ENCODE peak calls at places on chromosomes 5 and 9, in seven cellular contexts. One of them, this sample, is unnamed.

GRCh38 chr9:134275379-134275778 is 50.9 kb upstream of the RXRA start:
- DNase-seq in H1: peak
- DNase-seq in mesendoderm: peak
- DNase-seq in mesenchymal stem cell: no peak
- DNase-seq in neuronal stem cell: no peak
- DNase-seq in H9: peak
- DNase-seq in IMR-90: no peak
- DNase-seq in this sample: no peak

GRCh38 chr5:150492621-150493020 is 15.3 kb upstream of the NDST1 start:
- DNase-seq in H9: no peak
- DNase-seq in mesenchymal stem cell: peak
- DNase-seq in IMR-90: peak
- DNase-seq in H1: no peak
- DNase-seq in neuronal stem cell: no peak
- DNase-seq in mesendoderm: no peak
- DNase-seq in this sample: peak

GRCh38 chr5:96733771-96734498 is 71.8 kb downstream of the CAST start:
- DNase-seq in neuronal stem cell: no peak
- DNase-seq in H9: peak
- DNase-seq in IMR-90: peak
- DNase-seq in mesenchymal stem cell: no peak
- DNase-seq in H1: no peak
- DNase-seq in mesendoderm: peak
- DNase-seq in this sample: peak

GRCh38 chr5:135426102-135427082 is 20.8 kb downstream of the DCANP1 start:
- DNase-seq in mesenchymal stem cell: peak
- DNase-seq in IMR-90: peak
- DNase-seq in neuronal stem cell: peak
- DNase-seq in H9: no peak
- DNase-seq in mesendoderm: peak
- DNase-seq in H1: no peak
- DNase-seq in this sample: peak

GRCh38 chr5:131274341-131275063 is 10.6 kb downstream of the CDC42SE2 start:
- DNase-seq in mesendoderm: no peak
- DNase-seq in mesenchymal stem cell: no peak
- DNase-seq in IMR-90: no peak
- DNase-seq in neuronal stem cell: no peak
- DNase-seq in H9: no peak
- DNase-seq in H1: no peak
- DNase-seq in this sample: no peak

GRCh38 chr9:93471135-93471534 is 17.8 kb upstream of the FAM120AOS start:
- DNase-seq in mesenchymal stem cell: no peak
- DNase-seq in mesendoderm: no peak
- DNase-seq in neuronal stem cell: no peak
- DNase-seq in IMR-90: no peak
- DNase-seq in H1: no peak
- DNase-seq in H9: no peak
- DNase-seq in this sample: no peak

GRCh38 chr9:28539432-28539831 is 966.2 kb upstream of the C9orf72 start:
- DNase-seq in neuronal stem cell: no peak
- DNase-seq in mesenchymal stem cell: no peak
- DNase-seq in mesendoderm: no peak
- DNase-seq in H1: no peak
- DNase-seq in IMR-90: no peak
- DNase-seq in H9: no peak
- DNase-seq in this sample: no peak

GRCh38 chr5:170694911-170695310 is 88.6 kb upstream of the GABRP start:
- DNase-seq in H9: no peak
- DNase-seq in mesendoderm: peak
- DNase-seq in neuronal stem cell: no peak
- DNase-seq in IMR-90: no peak
- DNase-seq in H1: no peak
- DNase-seq in mesenchymal stem cell: no peak
- DNase-seq in this sample: no peak

GRCh38 chr9:130938652-130939404 is at the start of gene FIBCD1:
- DNase-seq in mesendoderm: peak
- DNase-seq in IMR-90: peak
- DNase-seq in mesenchymal stem cell: peak
- DNase-seq in H1: no peak
- DNase-seq in neuronal stem cell: no peak
- DNase-seq in H9: peak
- DNase-seq in this sample: no peak

GRCh38 chr9:134536101-134536900 is 105.3 kb upstream of the COL5A1 start:
- DNase-seq in mesendoderm: no peak
- DNase-seq in IMR-90: peak
- DNase-seq in H9: no peak
- DNase-seq in H1: no peak
- DNase-seq in neuronal stem cell: no peak
- DNase-seq in mesenchymal stem cell: peak
- DNase-seq in this sample: peak

GRCh38 chr9:19640023-19640422 is 148.8 kb downstream of the SLC24A2 start:
- DNase-seq in neuronal stem cell: no peak
- DNase-seq in IMR-90: no peak
- DNase-seq in mesenchymal stem cell: no peak
- DNase-seq in H9: no peak
- DNase-seq in mesendoderm: no peak
- DNase-seq in H1: no peak
- DNase-seq in this sample: no peak

GRCh38 chr9:32577316-32577715 is 4.4 kb upstream of the NDUFB6 start:
- DNase-seq in IMR-90: no peak
- DNase-seq in mesenchymal stem cell: no peak
- DNase-seq in H9: no peak
- DNase-seq in neuronal stem cell: no peak
- DNase-seq in mesendoderm: no peak
- DNase-seq in H1: no peak
- DNase-seq in this sample: no peak

GRCh38 chr9:128733256-128733655 is 9.3 kb upstream of the ZDHHC12 start:
- DNase-seq in IMR-90: peak
- DNase-seq in H9: peak
- DNase-seq in mesendoderm: peak
- DNase-seq in H1: peak
- DNase-seq in neuronal stem cell: peak
- DNase-seq in mesenchymal stem cell: peak
- DNase-seq in this sample: peak

GRCh38 chr9:36832232-36832795 is 201.8 kb downstream of the PAX5 start:
- DNase-seq in neuronal stem cell: no peak
- DNase-seq in mesendoderm: no peak
- DNase-seq in H9: no peak
- DNase-seq in IMR-90: no peak
- DNase-seq in mesenchymal stem cell: no peak
- DNase-seq in H1: no peak
- DNase-seq in this sample: no peak

GRCh38 chr5:127386557-127386956 is 96.0 kb downstream of the MEGF10 start:
- DNase-seq in IMR-90: peak
- DNase-seq in mesendoderm: no peak
- DNase-seq in mesenchymal stem cell: peak
- DNase-seq in H1: no peak
- DNase-seq in neuronal stem cell: no peak
- DNase-seq in H9: no peak
- DNase-seq in this sample: no peak

GRCh38 chr9:19286634-19287188 is 56.2 kb downstream of the DENND4C start:
- DNase-seq in neuronal stem cell: no peak
- DNase-seq in IMR-90: peak
- DNase-seq in H9: no peak
- DNase-seq in mesenchymal stem cell: no peak
- DNase-seq in mesendoderm: no peak
- DNase-seq in H1: no peak
- DNase-seq in this sample: no peak

GRCh38 chr5:153891394-153891793 is 147.3 kb downstream of the FAM114A2 start:
- DNase-seq in H9: no peak
- DNase-seq in mesendoderm: no peak
- DNase-seq in IMR-90: no peak
- DNase-seq in H1: no peak
- DNase-seq in neuronal stem cell: no peak
- DNase-seq in mesenchymal stem cell: no peak
- DNase-seq in this sample: no peak

GRCh38 chr9:71524446-71524845 is 243.9 kb downstream of the CEMIP2 start:
- DNase-seq in mesendoderm: no peak
- DNase-seq in H1: no peak
- DNase-seq in mesenchymal stem cell: no peak
- DNase-seq in neuronal stem cell: no peak
- DNase-seq in H9: no peak
- DNase-seq in IMR-90: no peak
- DNase-seq in this sample: no peak

GRCh38 chr5:126122942-126123341 is 300.3 kb upstream of the GRAMD2B start:
- DNase-seq in mesendoderm: peak
- DNase-seq in H1: no peak
- DNase-seq in IMR-90: no peak
- DNase-seq in neuronal stem cell: no peak
- DNase-seq in mesenchymal stem cell: peak
- DNase-seq in H9: peak
- DNase-seq in this sample: no peak

GRCh38 chr5:1391691-1392090 is 46.8 kb upstream of the CLPTM1L start:
- DNase-seq in H9: no peak
- DNase-seq in neuronal stem cell: no peak
- DNase-seq in H1: no peak
- DNase-seq in IMR-90: no peak
- DNase-seq in mesendoderm: no peak
- DNase-seq in mesenchymal stem cell: no peak
- DNase-seq in this sample: no peak

GRCh38 chr9:130017035-130017909 is 25.7 kb downstream of the FNBP1 start:
- DNase-seq in H1: no peak
- DNase-seq in IMR-90: peak
- DNase-seq in neuronal stem cell: no peak
- DNase-seq in mesendoderm: no peak
- DNase-seq in H9: no peak
- DNase-seq in mesenchymal stem cell: no peak
- DNase-seq in this sample: no peak

GRCh38 chr5:73170522-73170921 is 2.5 kb upstream of the TMEM174 start:
- DNase-seq in H1: peak
- DNase-seq in mesenchymal stem cell: peak
- DNase-seq in mesendoderm: peak
- DNase-seq in IMR-90: peak
- DNase-seq in H9: peak
- DNase-seq in neuronal stem cell: peak
- DNase-seq in this sample: peak
- H2BK120ac ChIP-seq in H1: no peak
- H2BK120ac ChIP-seq in mesenchymal stem cell: no peak
- H2BK120ac ChIP-seq in mesendoderm: no peak
- H2BK120ac ChIP-seq in IMR-90: no peak
- H2BK120ac ChIP-seq in H9: no peak
- H2BK120ac ChIP-seq in neuronal stem cell: no peak
- H2BK120ac ChIP-seq in this sample: no peak

GRCh38 chr5:32155211-32155610 is 18.9 kb downstream of the GOLPH3 start:
- DNase-seq in IMR-90: no peak
- DNase-seq in H1: no peak
- DNase-seq in H9: no peak
- DNase-seq in neuronal stem cell: no peak
- DNase-seq in mesendoderm: no peak
- DNase-seq in mesenchymal stem cell: no peak
- DNase-seq in this sample: no peak

GRCh38 chr5:32157078-32157477 is 17.0 kb downstream of the GOLPH3 start:
- DNase-seq in H1: no peak
- DNase-seq in IMR-90: no peak
- DNase-seq in neuronal stem cell: no peak
- DNase-seq in H9: no peak
- DNase-seq in mesenchymal stem cell: no peak
- DNase-seq in mesendoderm: no peak
- DNase-seq in this sample: no peak

GRCh38 chr5:32156635-32157034 is 17.5 kb downstream of the GOLPH3 start:
- DNase-seq in H1: no peak
- DNase-seq in H9: no peak
- DNase-seq in mesendoderm: peak
- DNase-seq in IMR-90: no peak
- DNase-seq in neuronal stem cell: no peak
- DNase-seq in mesenchymal stem cell: no peak
- DNase-seq in this sample: no peak

GRCh38 chr5:32151198-32151597 is 22.9 kb downstream of the GOLPH3 start:
- DNase-seq in H1: no peak
- DNase-seq in IMR-90: no peak
- DNase-seq in H9: no peak
- DNase-seq in mesendoderm: no peak
- DNase-seq in mesenchymal stem cell: no peak
- DNase-seq in neuronal stem cell: no peak
- DNase-seq in this sample: no peak

DNA sequence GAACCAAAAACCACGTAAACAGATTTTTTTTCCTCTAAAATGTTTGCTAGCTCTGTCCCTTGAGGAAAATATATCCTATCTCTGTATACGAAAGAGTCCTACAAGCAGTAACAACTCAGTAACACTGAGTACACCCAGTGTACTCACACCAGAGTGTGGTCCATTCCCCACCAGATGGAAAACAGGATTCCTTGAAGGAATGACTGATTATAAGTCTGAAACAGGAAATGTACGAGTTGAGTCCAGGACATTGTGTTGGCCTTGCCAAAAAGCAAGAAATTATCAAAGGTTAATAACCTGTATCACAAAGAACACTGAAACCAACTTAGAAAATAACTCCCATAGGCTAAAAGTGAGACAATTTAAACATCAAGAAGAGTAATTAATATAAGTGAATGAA is 20.4 kb downstream of the GOLPH3 start:
- DNase-seq in neuronal stem cell: no peak
- DNase-seq in H1: no peak
- DNase-seq in H9: no peak
- DNase-seq in IMR-90: peak
- DNase-seq in mesenchymal stem cell: peak
- DNase-seq in mesendoderm: no peak
- DNase-seq in this sample: no peak
- H3K9ac ChIP-seq in neuronal stem cell: no peak
- H3K9ac ChIP-seq in H1: no peak
- H3K9ac ChIP-seq in H9: no peak
- H3K9ac ChIP-seq in IMR-90: no peak
- H3K9ac ChIP-seq in mesenchymal stem cell: no peak
- H3K9ac ChIP-seq in mesendoderm: no peak
- H3K9ac ChIP-seq in this sample: no peak

DNA sequence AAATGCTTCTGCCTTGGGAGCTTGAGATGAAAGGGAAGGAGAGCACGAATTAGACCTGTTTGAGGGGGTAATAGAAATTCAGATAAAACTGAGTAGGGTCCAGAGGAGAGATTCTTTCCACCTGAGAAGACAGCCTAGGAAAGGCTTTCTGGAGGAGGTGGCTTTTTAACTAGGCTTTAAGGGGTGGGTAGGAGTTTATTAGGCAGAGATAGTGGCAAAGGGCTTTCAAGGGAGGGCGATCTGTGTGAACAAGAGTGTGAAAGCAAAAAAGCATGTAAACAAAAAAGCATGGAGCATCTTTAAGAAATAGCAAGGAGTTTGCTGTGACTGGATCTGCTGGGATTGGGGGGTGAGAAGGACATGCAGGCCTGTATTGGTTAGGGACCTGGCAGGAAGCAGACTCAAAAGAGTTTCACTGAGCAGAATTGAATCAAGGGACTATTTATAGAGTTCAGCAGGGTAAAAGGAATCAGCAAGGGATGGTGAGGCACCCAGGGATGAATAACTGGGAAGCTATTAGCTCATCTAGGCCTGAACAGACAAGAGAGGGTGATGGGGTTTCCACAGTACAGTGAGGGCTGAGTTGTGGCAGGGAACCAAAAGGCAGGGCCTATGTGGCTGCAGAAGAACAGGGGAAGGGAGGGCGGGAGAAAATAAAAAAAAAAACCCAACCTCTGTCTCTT is 18.8 kb downstream of the SLC1A1 start:
- DNase-seq in neuronal stem cell: no peak
- DNase-seq in H9: no peak
- DNase-seq in H1: no peak
- DNase-seq in mesendoderm: no peak
- DNase-seq in IMR-90: peak
- DNase-seq in mesenchymal stem cell: peak
- DNase-seq in this sample: no peak
- H2BK120ac ChIP-seq in neuronal stem cell: no peak
- H2BK120ac ChIP-seq in H9: no peak
- H2BK120ac ChIP-seq in H1: no peak
- H2BK120ac ChIP-seq in mesendoderm: no peak
- H2BK120ac ChIP-seq in IMR-90: no peak
- H2BK120ac ChIP-seq in mesenchymal stem cell: no peak
- H2BK120ac ChIP-seq in this sample: no peak

GRCh38 chr9:137759117-137759516 is 118.5 kb upstream of the CACNA1B start:
- DNase-seq in H9: no peak
- DNase-seq in H1: no peak
- DNase-seq in IMR-90: no peak
- DNase-seq in mesendoderm: no peak
- DNase-seq in mesenchymal stem cell: no peak
- DNase-seq in neuronal stem cell: no peak
- DNase-seq in this sample: no peak
- H3K9ac ChIP-seq in H9: no peak
- H3K9ac ChIP-seq in H1: no peak
- H3K9ac ChIP-seq in IMR-90: no peak
- H3K9ac ChIP-seq in mesendoderm: no peak
- H3K9ac ChIP-seq in mesenchymal stem cell: no peak
- H3K9ac ChIP-seq in neuronal stem cell: peak
- H3K9ac ChIP-seq in this sample: no peak

This sample was measured in trophoblast cell.